ENCODE peak calls at places on chromosome 7, in six cellular contexts. Y is choroid plexus epithelial cell, B is IMR-90, W is AG04450, S is HFFc6, U is fibroblast of pulmonary artery. I is an unnamed sample.

GRCh38 chr7:128755816-128756476 is 16.8 kb downstream of the CALU start:
- DNase-seq in Y (peak), B (peak), W (peak), S (peak), U (peak), I (no peak)

GRCh38 chr7:39714447-39715091 is 91.2 kb downstream of the RALA start:
- DNase-seq in Y (no peak), B (no peak), W (no peak), S (no peak), U (no peak), I (no peak)

GRCh38 chr7:17984288-17984687 is 43.4 kb downstream of the PRPS1L1 start:
- DNase-seq in Y (no peak), B (no peak), W (no peak), S (no peak), U (no peak), I (no peak)

GRCh38 chr7:47479821-47480575 is 101.9 kb downstream of the TNS3 start:
- DNase-seq in Y (no peak), B (no peak), W (no peak), S (no peak), U (no peak), I (no peak)

GRCh38 chr7:85186083-85186520 is 754 bp downstream of the SEMA3D start:
- DNase-seq in Y (peak), B (peak), W (no peak), S (peak), U (peak), I (peak)

GRCh38 chr7:101294039-101294831 is 27.4 kb downstream of the IFT22 start:
- DNase-seq in Y (no peak), B (no peak), W (no peak), S (no peak), U (no peak), I (no peak)

GRCh38 chr7:47534322-47535032 is 47.4 kb downstream of the TNS3 start:
- DNase-seq in Y (no peak), B (no peak), W (no peak), S (no peak), U (no peak), I (no peak)

GRCh38 chr7:124423863-124424262 is 341.7 kb downstream of the GPR37 start:
- DNase-seq in Y (no peak), B (no peak), W (no peak), S (no peak), U (no peak), I (no peak)

GRCh38 chr7:3042861-3043489 is 692 bp downstream of the CARD11 start:
- DNase-seq in Y (no peak), B (no peak), W (no peak), S (no peak), U (no peak), I (no peak)

GRCh38 chr7:136845899-136846465 is 22.5 kb upstream of the CHRM2 start:
- DNase-seq in Y (no peak), B (peak), W (no peak), S (no peak), U (no peak), I (no peak)

GRCh38 chr7:50335795-50336754 is 31.6 kb downstream of the IKZF1 start:
- DNase-seq in Y (no peak), B (no peak), W (no peak), S (no peak), U (no peak), I (no peak)

GRCh38 chr7:4849390-4849789 is 12.4 kb downstream of the PAPOLB start:
- DNase-seq in Y (peak), B (peak), W (no peak), S (peak), U (peak), I (no peak)
- TF ChIP-seq CTCF in Y (peak), B (peak), W (peak), S (peak), U (peak), I (no peak)

GRCh38 chr7:22662031-22662430 is 65.0 kb upstream of the IL6 start:
- DNase-seq in Y (no peak), B (peak), W (no peak), S (no peak), U (no peak), I (no peak)

GRCh38 chr7:22659741-22660140 is 67.3 kb upstream of the IL6 start:
- DNase-seq in Y (no peak), B (no peak), W (no peak), S (no peak), U (no peak), I (no peak)

GRCh38 chr7:22660293-22660692 is 66.7 kb upstream of the IL6 start:
- DNase-seq in Y (no peak), B (no peak), W (no peak), S (no peak), U (no peak), I (no peak)

GRCh38 chr7:22662490-22663145 is 64.4 kb upstream of the IL6 start:
- DNase-seq in Y (no peak), B (no peak), W (no peak), S (no peak), U (no peak), I (no peak)

DNA sequence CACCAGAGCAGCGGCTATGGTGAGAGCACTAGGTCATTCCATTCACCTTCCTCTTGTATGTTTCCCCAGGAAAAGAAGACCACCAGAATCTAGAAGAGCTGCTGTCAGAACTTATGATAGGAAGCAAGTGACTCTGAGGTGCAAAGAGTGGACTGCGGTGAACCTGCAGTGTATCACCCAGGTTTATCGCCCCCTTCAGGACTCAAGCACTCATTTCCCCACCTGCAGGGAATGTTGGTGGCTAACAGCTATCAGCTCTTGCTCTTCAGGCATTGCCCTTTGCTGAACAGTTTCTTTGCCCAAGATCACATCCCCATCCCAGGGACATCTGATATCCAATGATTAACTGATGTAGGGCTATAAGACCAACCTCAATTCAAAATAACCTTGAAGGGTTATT is 66.3 kb upstream of the IL6 start:
- DNase-seq in Y (no peak), B (no peak), W (no peak), S (no peak), U (no peak), I (no peak)
- TF ChIP-seq CTCF in Y (peak), B (no peak), W (no peak), S (peak), U (peak), I (no peak)

DNA sequence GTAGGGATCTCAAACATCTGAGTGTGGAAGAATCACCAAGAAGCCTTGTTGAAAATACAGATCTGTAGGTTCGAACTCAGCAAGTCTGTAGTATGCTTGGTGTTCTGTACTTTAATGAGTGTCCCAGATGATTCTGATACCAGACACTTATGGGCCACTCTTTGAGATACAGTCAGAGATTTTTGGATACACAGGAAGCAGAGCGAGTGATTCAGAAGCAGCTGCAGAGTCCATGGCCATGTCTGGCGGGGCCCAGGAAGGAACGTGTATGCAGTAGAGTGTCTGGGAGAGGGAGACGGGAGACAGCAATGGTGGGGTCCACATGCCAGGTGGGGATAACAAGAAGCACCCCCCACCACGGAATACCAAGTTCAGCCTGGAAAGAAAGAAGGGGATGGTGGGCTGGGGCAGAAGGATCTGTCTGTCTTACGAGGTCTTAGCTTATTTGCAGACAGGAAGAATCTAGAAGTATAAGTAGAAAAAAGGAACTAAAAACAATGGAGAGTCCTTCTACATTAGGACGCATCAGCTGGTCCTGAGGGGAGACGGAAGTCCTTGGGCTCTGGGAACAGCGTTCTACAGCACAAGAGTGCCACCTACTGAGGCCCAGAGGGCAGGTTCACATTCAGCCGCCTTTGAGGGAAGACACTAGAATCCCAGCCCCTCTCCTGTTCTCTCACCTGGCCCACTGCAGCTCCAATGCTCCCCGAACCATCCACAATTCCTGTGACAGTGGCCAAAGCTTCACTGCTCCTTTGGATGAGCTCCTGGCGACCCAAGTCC is 55.4 kb downstream of the SLC37A3 start:
- DNase-seq in Y (peak), B (peak), W (no peak), S (no peak), U (peak), I (peak)
- TF ChIP-seq CTCF in Y (peak), B (peak), W (peak), S (peak), U (peak), I (no peak)

GRCh38 chr7:76315372-76315771 is 12.9 kb downstream of the HSPB1 start:
- DNase-seq in Y (no peak), B (no peak), W (no peak), S (no peak), U (no peak), I (no peak)

GRCh38 chr7:76316984-76317781 is 14.7 kb downstream of the HSPB1 start:
- DNase-seq in Y (no peak), B (no peak), W (no peak), S (no peak), U (no peak), I (no peak)

GRCh38 chr7:76314042-76314721 is 11.7 kb downstream of the HSPB1 start:
- DNase-seq in Y (peak), B (peak), W (peak), S (peak), U (peak), I (peak)

GRCh38 chr7:76317782-76318487 is 15.5 kb downstream of the HSPB1 start:
- DNase-seq in Y (peak), B (peak), W (peak), S (peak), U (peak), I (peak)

GRCh38 chr7:76318488-76319353 is 16.2 kb downstream of the HSPB1 start:
- DNase-seq in Y (peak), B (peak), W (peak), S (peak), U (peak), I (peak)
- TF ChIP-seq CTCF in Y (peak), B (peak), W (peak), S (peak), U (peak), I (peak)

DNA sequence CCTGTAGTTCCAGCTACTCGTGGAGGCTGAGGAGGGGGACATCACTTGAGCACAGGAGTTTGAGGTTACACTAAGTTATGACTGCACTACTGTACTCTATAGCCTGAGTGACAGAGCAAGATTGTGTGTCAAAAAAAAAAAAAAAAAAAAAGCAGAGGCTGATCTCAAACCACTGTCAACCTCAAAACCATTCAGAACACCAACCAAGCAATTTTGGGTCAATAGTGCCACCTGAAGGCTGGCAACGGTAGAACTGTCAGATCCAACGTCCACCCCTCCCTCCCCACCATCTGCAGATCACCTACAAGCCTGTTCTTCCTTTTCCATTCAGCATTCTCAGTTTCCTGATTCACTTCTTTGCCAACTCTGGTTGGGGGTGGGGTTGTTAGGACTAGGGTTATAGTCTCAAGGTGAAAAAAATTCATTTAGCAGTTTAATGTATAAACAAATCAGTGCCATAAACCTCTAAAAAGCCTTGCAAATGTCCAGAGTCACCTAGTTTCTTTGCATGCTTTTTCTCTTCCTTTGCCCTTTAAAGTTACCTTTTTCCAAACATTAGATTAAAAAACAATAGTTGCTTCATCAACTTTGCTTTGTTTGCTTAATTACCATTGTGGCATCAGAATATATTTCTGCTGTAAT is 2.6 kb downstream of the MRPS33 start:
- DNase-seq in Y (peak), B (peak), W (peak), S (peak), U (peak), I (peak)
- TF ChIP-seq CTCF in Y (peak), B (peak), W (peak), S (peak), U (peak), I (peak)

DNA sequence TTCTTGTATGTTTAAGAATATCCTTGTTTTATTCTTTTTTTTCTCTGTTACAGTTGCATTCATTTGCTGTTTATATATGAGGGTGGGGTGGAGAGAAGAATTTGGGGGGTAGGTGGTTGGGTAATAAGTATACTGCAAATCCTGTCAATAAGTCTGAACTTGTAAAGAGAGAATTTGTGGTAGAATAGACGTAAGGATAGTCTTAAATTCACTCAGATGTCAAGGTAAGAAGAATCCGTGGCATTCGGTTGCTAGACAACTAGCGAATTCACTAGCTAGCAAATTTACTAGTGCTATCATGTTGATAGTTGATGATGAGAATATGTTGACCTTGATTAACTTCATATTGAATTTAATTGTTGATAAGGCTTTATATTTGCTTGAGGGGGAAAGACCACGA is 40.7 kb downstream of the RSBN1L start:
- DNase-seq in Y (no peak), B (no peak), W (no peak), S (no peak), U (no peak), I (no peak)
- TF ChIP-seq CTCF in Y (no peak), B (no peak), W (no peak), S (no peak), U (no peak), I (no peak)

GRCh38 chr7:40799-41750 is 151.3 kb upstream of the FAM20C start:
- DNase-seq in Y (no peak), B (no peak), W (no peak), S (no peak), U (no peak), I (no peak)
- TF ChIP-seq CTCF in Y (no peak), B (no peak), W (no peak), S (no peak), U (no peak), I (no peak)

I was measured in glutamatergic neuron.